ENCODE peak calls at places on chromosomes 11 and 22, in four cellular contexts. Z is DND-41, L is GM23248, U is astrocyte. Y is an unnamed sample.

GRCh38 chr11:68780829-68781228 is 29.5 kb upstream of the TESMIN start:
- DNase-seq in Z (peak; percentile 13), U (no peak), L (no peak), Y (no peak)

GRCh38 chr22:29581799-29582198 is 886 bp upstream of the NIPSNAP1 start:
- DNase-seq in Z (no peak), U (no peak), L (no peak), Y (no peak)

GRCh38 chr11:129410561-129410960 is 34.9 kb downstream of the BARX2 start:
- DNase-seq in L (peak; percentile 1), U (no peak), Z (no peak), Y (no peak)

GRCh38 chr11:131154329-131154728 is 216.1 kb upstream of the NTM start:
- DNase-seq in Z (no peak), U (no peak), L (peak; percentile 6), Y (no peak)

GRCh38 chr11:830295-831131 is 2.2 kb upstream of the CD151 start:
- DNase-seq in Z (peak; percentile 54), L (peak; percentile 85), U (no peak), Y (peak; percentile 98)

GRCh38 chr11:47148903-47149535 is 27.7 kb downstream of the ARFGAP2 start:
- DNase-seq in U (no peak), L (peak; percentile 54), Z (no peak), Y (no peak)

GRCh38 chr11:46210133-46210636 is 67.3 kb upstream of the CREB3L1 start:
- DNase-seq in Z (no peak), U (peak; percentile 52), L (peak; percentile 95), Y (peak; percentile 85)

GRCh38 chr22:46240073-46240472 is 10.0 kb downstream of the CDPF1 start:
- DNase-seq in L (no peak), Z (peak; percentile 83), U (no peak), Y (no peak)

GRCh38 chr11:4881860-4882500 is at the start of gene OR51T1:
- DNase-seq in Z (no peak), U (peak; percentile 20), L (no peak), Y (no peak)

GRCh38 chr11:94314064-94314463 is 9.7 kb downstream of the IZUMO1R start:
- DNase-seq in Z (no peak), L (no peak), U (no peak), Y (no peak)

GRCh38 chr11:65224939-65225283 is 36.9 kb upstream of the POLA2 start:
- DNase-seq in U (peak; percentile 55), Z (no peak), L (peak; percentile 92), Y (peak; percentile 91)

GRCh38 chr11:91433284-91434010 is 791.2 kb upstream of the FAT3 start:
- DNase-seq in L (no peak), Z (no peak), U (peak; percentile 10), Y (no peak)
- H3K4me1 ChIP-seq in L (no peaks in the 10 kb centered on the region), Z (no peaks in the 10 kb centered on the region), U (peaks cover 3% of the 10 kb centered on the region), Y (no peaks in the 10 kb centered on the region)

DNA sequence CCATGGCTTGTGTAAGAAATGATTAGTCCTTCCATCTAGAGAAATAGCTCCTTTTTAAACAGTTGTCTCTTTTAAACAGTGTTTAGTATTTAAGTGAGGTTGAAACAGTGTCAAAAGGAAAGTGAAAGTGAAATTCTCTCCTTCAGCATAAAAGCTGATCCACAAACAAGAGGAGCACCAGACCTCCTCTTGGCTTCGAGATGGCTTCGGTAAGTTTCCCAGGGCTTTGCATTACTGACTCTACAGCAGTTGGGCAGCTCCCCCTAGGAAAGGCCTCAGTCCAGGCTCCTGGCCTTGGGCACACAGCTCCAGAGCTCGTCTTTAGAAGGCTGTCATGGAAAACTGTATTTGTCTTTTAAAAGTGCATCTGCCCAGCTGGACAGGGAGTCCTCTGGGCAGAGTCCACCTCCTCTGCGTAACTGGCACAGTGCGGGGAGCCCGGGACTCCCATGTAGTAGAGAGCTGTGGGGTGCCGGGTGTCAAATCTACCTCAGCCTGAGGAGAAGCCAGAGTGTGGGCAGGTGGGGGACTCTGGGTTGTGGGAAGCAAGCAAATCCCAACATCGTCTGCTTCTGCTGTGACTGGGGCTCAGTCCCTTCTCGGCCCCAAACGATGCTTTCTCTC is at the start of gene PLAAT4:
- DNase-seq in L (peak; percentile 62), U (peak; percentile 59), Z (peak; percentile 64), Y (peak; percentile 85)
- H2AFZ ChIP-seq in L (peak within 1 kb of the TSS; percentile 85), U (peak within 1 kb of the TSS; percentile 67), Z (peak within 1 kb of the TSS; percentile 94), Y (peak within 1 kb of the TSS; percentile 96)

GRCh38 chr11:19677380-19678080 is 35.1 kb upstream of the NAV2 start:
- DNase-seq in U (no peak), Z (no peak), L (no peak), Y (no peak)
- H3K4me1 ChIP-seq in U (peaks cover 26% of the 10 kb centered on the region), Z (no peaks in the 10 kb centered on the region), L (peaks cover 30% of the 10 kb centered on the region), Y (peaks cover 17% of the 10 kb centered on the region)

DNA sequence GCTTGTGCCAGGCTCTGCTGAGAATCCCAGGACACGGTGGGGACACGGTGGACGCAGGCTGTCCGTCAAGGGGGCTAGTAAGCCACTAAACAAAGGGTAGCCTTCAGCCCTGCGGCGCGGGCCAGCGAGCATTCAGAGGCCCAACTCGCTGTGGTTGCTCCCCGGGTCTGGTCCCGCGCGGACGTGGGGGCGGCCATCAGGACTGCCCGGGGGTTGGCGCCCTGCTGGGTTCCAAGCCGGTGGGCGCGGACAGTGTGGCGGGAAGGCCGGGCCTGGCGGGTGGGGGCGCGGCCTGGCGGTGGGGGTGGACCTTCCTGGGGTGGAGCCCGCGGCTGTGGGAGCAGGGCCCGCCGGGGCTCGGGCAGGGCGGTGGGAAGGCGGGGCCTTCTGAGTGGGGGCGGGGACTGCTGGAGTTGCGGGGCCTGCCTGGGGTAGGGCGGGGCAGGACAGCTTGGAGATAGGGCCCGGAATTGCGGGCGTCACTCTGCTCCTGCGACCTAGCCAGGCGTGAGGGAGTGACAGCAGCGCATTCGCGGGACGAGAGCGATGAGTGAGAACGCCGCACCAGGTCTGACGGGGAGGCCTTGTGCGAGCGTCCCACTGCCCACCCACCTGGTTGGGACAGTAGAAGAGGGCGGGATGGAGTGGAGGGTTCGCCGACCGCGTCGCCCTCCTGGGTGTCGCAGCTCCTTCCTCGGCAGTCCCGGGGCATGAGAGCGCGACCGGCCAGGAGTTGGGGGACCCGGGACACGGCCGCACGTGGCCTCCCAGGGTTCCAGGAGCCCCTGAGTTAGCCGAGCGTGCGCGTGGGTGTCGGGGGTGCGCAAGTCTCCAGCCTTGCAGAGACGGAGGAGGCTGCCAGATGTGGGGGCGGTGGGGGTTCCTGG is at the start of gene SERHL2:
- DNase-seq in L (peak; percentile 93), Z (no peak), U (peak; percentile 48), Y (peak; percentile 96)
- H2AFZ ChIP-seq in L (peak within 1 kb of the TSS; percentile 83), Z (no peak within 1 kb of the TSS), U (peak within 1 kb of the TSS; percentile 100), Y (peak within 1 kb of the TSS; percentile 94)

GRCh38 chr11:75308116-75308515 is 43.3 kb downstream of the ARRB1 start:
- DNase-seq in L (no peak), U (no peak), Z (no peak), Y (peak; percentile 52)
- H3K4me1 ChIP-seq in L (peaks cover 1% of the 10 kb centered on the region), U (peaks cover 4% of the 10 kb centered on the region), Z (no peaks in the 10 kb centered on the region), Y (peaks cover 14% of the 10 kb centered on the region)

GRCh38 chr11:13669544-13670488 is 1.3 kb downstream of the FAR1 start:
- DNase-seq in U (no peak), L (peak; percentile 48), Z (no peak), Y (no peak)
- H2AFZ ChIP-seq in U (peak overlapping the region; percentile 64), L (peak overlapping the region; percentile 64), Z (no peak overlapping the region), Y (peak overlapping the region; percentile 75)

GRCh38 chr11:67410369-67410831 is 5.1 kb upstream of the CARNS1 start:
- DNase-seq in U (no peak), L (no peak), Z (no peak), Y (no peak)

GRCh38 chr11:67412495-67413179 is 2.8 kb upstream of the CARNS1 start:
- DNase-seq in Z (peak; percentile 17), L (no peak), U (no peak), Y (no peak)

GRCh38 chr11:67409781-67410368 is 5.6 kb upstream of the CARNS1 start:
- DNase-seq in L (no peak), Z (peak; percentile 62), U (no peak), Y (no peak)

GRCh38 chr11:67411785-67412152 is 3.7 kb upstream of the CARNS1 start:
- DNase-seq in U (no peak), L (no peak), Z (peak; percentile 26), Y (no peak)

GRCh38 chr11:67410984-67411784 is 4.3 kb upstream of the CARNS1 start:
- DNase-seq in L (no peak), U (no peak), Z (peak; percentile 26), Y (no peak)
- H3K4me1 ChIP-seq in L (no peaks in the 10 kb centered on the region), U (no peaks in the 10 kb centered on the region), Z (peaks cover 77% of the 10 kb centered on the region), Y (no peaks in the 10 kb centered on the region)

DNA sequence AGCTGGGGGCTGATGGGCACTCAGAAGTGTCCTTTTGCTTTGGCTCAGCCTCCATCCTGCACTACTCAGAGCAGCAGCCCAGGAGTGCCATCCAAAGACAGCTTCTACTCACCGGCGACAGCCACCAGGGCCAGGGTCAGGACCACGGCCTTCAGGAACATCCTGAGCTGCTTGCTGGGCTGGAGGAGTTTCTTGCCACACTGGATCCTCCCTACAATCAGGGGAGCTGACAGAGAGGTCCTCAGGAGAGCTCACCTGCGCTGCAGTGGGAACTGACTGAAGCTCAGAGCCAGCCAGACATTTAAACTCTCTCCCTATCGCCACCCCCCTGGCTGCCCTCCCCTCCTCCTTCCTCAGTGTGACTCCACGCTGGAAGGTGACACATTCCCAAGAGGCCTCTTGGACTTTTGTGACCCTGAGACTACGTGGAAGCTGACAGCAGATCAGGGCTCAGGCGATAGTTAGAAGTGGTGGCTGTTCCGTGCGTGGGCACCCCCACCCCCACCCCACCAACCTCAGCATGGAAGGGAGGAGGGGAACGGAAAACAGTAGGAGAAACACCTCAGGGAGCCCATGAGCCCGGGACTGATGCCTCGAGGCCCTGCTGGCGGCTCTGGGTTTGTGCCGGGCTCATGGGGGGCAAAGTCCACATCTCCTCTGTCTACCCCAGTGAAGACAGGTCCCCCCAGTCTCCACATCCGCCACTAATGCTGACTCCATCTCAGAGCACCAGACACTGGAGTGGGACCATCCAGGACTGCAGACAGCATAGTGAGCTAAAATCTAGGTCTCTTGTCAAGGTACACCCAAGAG is at the start of gene APOA4:
- DNase-seq in Z (no peak), U (no peak), L (no peak), Y (no peak)
- H2AFZ ChIP-seq in Z (no peak within 1 kb of the TSS), U (no peak within 1 kb of the TSS), L (no peak within 1 kb of the TSS), Y (no peak within 1 kb of the TSS)

DNA sequence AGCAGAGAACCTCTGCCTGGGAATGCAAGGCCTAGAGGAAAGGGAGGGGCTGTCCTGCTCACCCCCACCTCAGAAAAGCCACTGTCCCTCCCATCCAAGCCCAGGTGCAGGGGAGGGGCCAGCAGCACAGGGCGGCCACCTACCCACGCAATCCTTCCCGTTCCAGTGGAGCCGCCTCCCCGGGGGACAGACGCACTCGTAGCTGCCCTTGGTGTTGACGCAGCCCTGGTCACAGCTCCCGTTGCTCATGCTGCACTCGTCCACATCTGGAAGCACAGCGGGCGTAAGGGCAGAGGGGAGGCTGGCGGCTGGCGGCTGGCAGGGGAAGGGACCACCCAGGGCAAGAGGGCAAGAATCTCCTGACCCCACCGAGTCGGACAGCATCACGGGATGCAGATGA is 40.3 kb upstream of the TTLL12 start:
- DNase-seq in L (no peak), Z (no peak), U (no peak), Y (no peak)
- H3K4me1 ChIP-seq in L (no peaks in the 10 kb centered on the region), Z (no peaks in the 10 kb centered on the region), U (no peaks in the 10 kb centered on the region), Y (no peaks in the 10 kb centered on the region)

Y was measured in osteoblast.